ENCODE peak calls at places on chromosome 13, in ten cellular contexts. I is SHP77 treated with DMSO at 0.1 percent for 48 hours; P is ELR; A is COR-L47; G is G401; E is activated CD4-positive, CD25-positive, alpha-beta regulatory T cell; M is stimulated activated CD4-positive, alpha-beta T cell treated with anti-CD3 and anti-CD28 coated beads, Interleukin-15, amount 100 ng/mL, for 1 hour; S is CD8-positive, alpha-beta memory T cell; Z is M059J; C is NCI-H2029 treated with DMSO at 0.1 percent for 48 hours. B is an unnamed sample.

GRCh38 chr13:50094615-50095293 is 79.5 kb downstream of the KCNRG start:
- DNase-seq in I (no peak), P (peak; percentile 38), A (no peak), G (no peak), E (no peak), M (no peak), S (no peak), Z (peak; percentile 28), C (no peak), B (no peak)

GRCh38 chr13:49220856-49221614 is 897 bp downstream of the MLNR start:
- DNase-seq in I (no peak), P (peak; percentile 38), A (no peak), G (no peak), E (no peak), M (no peak), S (no peak), Z (no peak), C (no peak), B (no peak)

GRCh38 chr13:47326061-47326460 is 429.2 kb upstream of the HTR2A start:
- DNase-seq in I (no peak), P (peak; percentile 37), A (no peak), G (no peak), E (no peak), M (no peak), S (no peak), Z (peak; percentile 16), C (no peak), B (no peak)

GRCh38 chr13:26919311-26919710 is 158.7 kb upstream of the GPR12 start:
- DNase-seq in I (no peak), P (peak; percentile 50), A (no peak), G (no peak), E (no peak), M (no peak), S (no peak), Z (peak; percentile 91), C (no peak), B (no peak)

GRCh38 chr13:89701913-89702312 is 1645.6 kb upstream of the MIR17HG start:
- DNase-seq in I (no peak), P (no peak), A (no peak), G (no peak), E (no peak), M (no peak), S (no peak), Z (no peak), C (no peak), B (no peak)

GRCh38 chr13:42548731-42549554 is 25.0 kb upstream of the TNFSF11 start:
- DNase-seq in I (no peak), P (no peak), A (no peak), G (no peak), E (no peak), M (no peak), S (no peak), Z (peak; percentile 28), C (no peak), B (no peak)

GRCh38 chr13:98450495-98451167 is 126.3 kb downstream of the STK24 start:
- DNase-seq in I (no peak), P (no peak), A (no peak), G (peak; percentile 45), E (no peak), M (no peak), S (no peak), Z (no peak), C (no peak), B (no peak)

GRCh38 chr13:45055902-45056648 is 64.2 kb upstream of the GTF2F2 start:
- DNase-seq in I (no peak), P (peak; percentile 51), A (no peak), G (no peak), E (no peak), M (no peak), S (no peak), Z (peak; percentile 88), C (no peak), B (no peak)

GRCh38 chr13:49791214-49791752 is 1.2 kb downstream of the KPNA3 start:
- DNase-seq in I (peak; percentile 9), P (peak; percentile 39), A (peak; percentile 38), G (peak; percentile 52), E (no peak), M (no peak), S (peak; percentile 49), Z (peak; percentile 44), C (no peak), B (no peak)

GRCh38 chr13:84455143-84455905 is 573.0 kb upstream of the SLITRK1 start:
- DNase-seq in I (no peak), P (no peak), A (no peak), G (no peak), E (no peak), M (no peak), S (no peak), Z (no peak), C (no peak), B (no peak)